ENCODE peak calls at places on chromosomes 16 and 17, in nine cellular contexts. B, K, D, G, A, U, R, C and E are unnamed samples.

GRCh38 chr16:20954574-20954973 is 54.0 kb downstream of the LYRM1 start:
- DNase-seq in B (no peak), K (no peak), D (no peak), G (no peak), A (no peak), U (no peak), R (no peak), C (no peak), E (no peak)

GRCh38 chr17:17236295-17237025 is 508 bp downstream of the FLCN start:
- DNase-seq in B (peak; percentile 49), K (peak; percentile 9), D (no peak), G (no peak), A (peak; percentile 82), U (peak; percentile 29), R (no peak), C (peak; percentile 59), E (peak; percentile 34)

GRCh38 chr16:50310308-50311133 is 44.2 kb downstream of the ADCY7 start:
- DNase-seq in B (no peak), K (no peak), D (no peak), G (no peak), A (no peak), U (no peak), R (no peak), C (no peak), E (no peak)

GRCh38 chr16:64695684-64696083 is 426.2 kb downstream of the CDH11 start:
- DNase-seq in B (no peak), K (no peak), D (no peak), G (no peak), A (peak; percentile 47), U (no peak), R (no peak), C (no peak), E (no peak)

GRCh38 chr17:29347831-29348281 is 42.3 kb upstream of the TAOK1 start:
- DNase-seq in B (no peak), K (no peak), D (no peak), G (no peak), A (peak; percentile 79), U (peak; percentile 17), R (no peak), C (peak; percentile 53), E (no peak)

GRCh38 chr16:22336581-22336980 is 37.8 kb downstream of the CDR2 start:
- DNase-seq in B (no peak), K (no peak), D (no peak), G (no peak), A (no peak), U (no peak), R (no peak), C (no peak), E (no peak)

GRCh38 chr17:69141802-69142472 is at the start of gene ABCA6:
- DNase-seq in B (peak; percentile 79), K (no peak), D (no peak), G (no peak), A (peak; percentile 70), U (peak; percentile 86), R (no peak), C (no peak), E (no peak)

GRCh38 chr17:73765824-73766563 is 121.7 kb upstream of the SDK2 start:
- DNase-seq in B (no peak), K (no peak), D (no peak), G (no peak), A (no peak), U (no peak), R (no peak), C (no peak), E (no peak)

GRCh38 chr16:15970202-15970601 is 20.8 kb downstream of the ABCC1 start:
- DNase-seq in B (no peak), K (no peak), D (no peak), G (peak; percentile 39), A (no peak), U (no peak), R (no peak), C (peak; percentile 13), E (no peak)

GRCh38 chr17:72297326-72298115 is 176.7 kb downstream of the SOX9 start:
- DNase-seq in B (no peak), K (no peak), D (no peak), G (no peak), A (peak; percentile 71), U (peak; percentile 14), R (no peak), C (peak; percentile 50), E (no peak)